ENCODE peak calls at places on chromosomes 11 and 22, in nine cellular contexts. I, F, J, L, P, C, T, A and X are unnamed samples. For H3K9me3 and H3K4me1, the result is how much of the 10 kb centered on the place peaks cover.

GRCh38 chr22:42937164-42937854 is 77.6 kb downstream of the PACSIN2 start:
- DNase-seq in J (no peak), F (peak), C (peak), I (peak), A (peak), T (no peak), L (peak), P (peak), X (peak)

GRCh38 chr11:125902927-125903752 is at the start of gene PUS3:
- DNase-seq in C (peak), F (peak), J (peak), L (peak), A (peak), T (peak), P (peak), I (peak), X (peak)

GRCh38 chr11:46238078-46238966 is 39.1 kb upstream of the CREB3L1 start:
- DNase-seq in J (peak), C (peak), F (peak), T (peak), P (peak), L (peak), A (peak), I (no peak), X (peak)

GRCh38 chr11:69253028-69253427 is 40.9 kb upstream of the MYEOV start:
- DNase-seq in C (no peak), A (peak), P (no peak), I (no peak), T (no peak), L (peak), F (no peak), J (no peak), X (no peak)

GRCh38 chr11:92257536-92257935 is 32.9 kb downstream of the FAT3 start:
- DNase-seq in T (no peak), J (no peak), C (no peak), F (no peak), L (no peak), P (no peak), A (no peak), I (no peak), X (no peak)

GRCh38 chr11:63906585-63906984 is 10.4 kb downstream of the RCOR2 start:
- DNase-seq in J (peak), C (no peak), F (peak), A (peak), L (no peak), P (no peak), T (no peak), I (no peak), X (peak)

GRCh38 chr22:24845036-24845918 is 39.3 kb downstream of the SGSM1 start:
- DNase-seq in T (no peak), C (no peak), P (no peak), J (no peak), A (peak), I (peak), L (peak), F (no peak), X (no peak)

GRCh38 chr11:14380947-14381555 is 22.1 kb upstream of the RRAS2 start:
- DNase-seq in C (peak), T (peak), L (peak), I (no peak), P (peak), A (peak), J (no peak), F (peak), X (peak)

GRCh38 chr22:39622881-39623367 is 52.4 kb downstream of the CACNA1I start:
- DNase-seq in T (peak), A (peak), L (no peak), P (peak), I (no peak), C (peak), J (peak), F (peak), X (peak)

GRCh38 chr11:116731821-116732739 is 40.7 kb downstream of the BUD13 start:
- DNase-seq in J (no peak), I (no peak), F (no peak), A (no peak), T (no peak), L (no peak), P (no peak), C (peak), X (no peak)

GRCh38 chr11:114225662-114226061 is 70.5 kb upstream of the NNMT start:
- DNase-seq in P (no peak), F (no peak), A (no peak), J (no peak), T (no peak), C (no peak), L (no peak), I (no peak), X (no peak)

GRCh38 chr11:125463590-125464265 is 32.3 kb downstream of the FEZ1 start:
- DNase-seq in T (no peak), L (no peak), J (no peak), F (no peak), C (no peak), A (no peak), P (no peak), I (no peak), X (no peak)

GRCh38 chr11:112280268-112281126 is 19.8 kb upstream of the PLET1 start:
- DNase-seq in P (peak), A (peak), T (peak), I (no peak), L (peak), F (peak), C (peak), J (peak), X (peak)

GRCh38 chr11:14320020-14320419 is 39.0 kb downstream of the RRAS2 start:
- DNase-seq in I (no peak), A (no peak), L (no peak), C (no peak), P (no peak), J (no peak), T (no peak), F (peak), X (peak)

DNA sequence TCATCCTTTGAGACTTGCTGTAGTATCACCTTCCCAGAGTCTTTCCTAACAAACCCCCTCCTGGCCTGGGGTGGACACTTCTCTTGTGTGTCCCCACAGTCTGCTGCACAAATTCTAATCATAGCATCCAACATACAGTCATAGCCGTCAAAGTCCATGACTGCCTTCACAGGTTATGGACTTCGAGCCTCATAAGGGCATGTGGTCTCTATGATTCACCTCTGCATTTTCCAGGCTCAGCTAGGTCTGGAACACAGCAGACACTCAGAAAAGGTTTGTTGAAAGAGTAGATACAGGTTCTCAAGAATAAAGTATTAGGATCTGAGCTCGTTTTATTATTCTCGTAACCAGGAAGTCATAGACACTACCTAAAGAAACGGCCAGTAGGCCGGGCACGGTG is 13.2 kb upstream of the SCUBE2 start:
- DNase-seq in P (no peak), A (no peak), C (no peak), J (no peak), I (no peak), T (no peak), L (no peak), F (no peak), X (no peak)
- H3K9me3 ChIP-seq in P (under half), A (under half), C (under half), J (under half), I (under half), T (under half), L (under half), F (under half), X (under half)

GRCh38 chr11:29351301-29351873 is 665.4 kb downstream of the KCNA4 start:
- DNase-seq in C (no peak), J (no peak), T (no peak), I (no peak), A (no peak), P (no peak), L (no peak), F (no peak), X (no peak)

DNA sequence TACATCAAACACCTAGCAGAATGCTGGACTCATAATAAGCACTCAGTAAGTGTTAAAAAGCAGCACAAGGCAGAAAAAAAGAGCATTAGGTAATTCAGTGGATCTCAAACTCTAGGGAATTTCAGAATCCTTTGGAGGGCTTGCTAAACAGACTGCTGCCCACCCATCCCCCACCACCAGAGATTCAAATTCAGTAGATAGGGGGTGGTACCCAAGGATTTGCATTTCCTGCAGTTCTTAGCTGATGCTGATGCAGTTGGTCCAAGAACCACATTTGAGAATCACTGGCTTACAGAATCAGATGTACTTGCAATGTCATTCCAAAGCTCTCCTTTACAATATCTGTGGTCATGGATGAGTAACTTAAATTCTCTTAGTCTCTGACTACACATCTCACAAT is 664.6 kb downstream of the KCNA4 start:
- DNase-seq in F (no peak), P (no peak), J (no peak), L (no peak), T (no peak), C (no peak), A (no peak), I (no peak), X (no peak)
- H3K4me1 ChIP-seq in F (under half), P (under half), J (under half), L (under half), T (under half), C (under half), A (under half), I (under half), X (under half)

GRCh38 chr22:49525366-49525765 is 302.3 kb downstream of the BRD1 start:
- DNase-seq in A (no peak), L (no peak), J (no peak), P (no peak), I (no peak), F (no peak), C (peak), T (no peak), X (no peak)
- H3K9me3 ChIP-seq in A (under half), L (under half), J (under half), P (under half), I (under half), F (under half), C (under half), T (under half), X (under half)

DNA sequence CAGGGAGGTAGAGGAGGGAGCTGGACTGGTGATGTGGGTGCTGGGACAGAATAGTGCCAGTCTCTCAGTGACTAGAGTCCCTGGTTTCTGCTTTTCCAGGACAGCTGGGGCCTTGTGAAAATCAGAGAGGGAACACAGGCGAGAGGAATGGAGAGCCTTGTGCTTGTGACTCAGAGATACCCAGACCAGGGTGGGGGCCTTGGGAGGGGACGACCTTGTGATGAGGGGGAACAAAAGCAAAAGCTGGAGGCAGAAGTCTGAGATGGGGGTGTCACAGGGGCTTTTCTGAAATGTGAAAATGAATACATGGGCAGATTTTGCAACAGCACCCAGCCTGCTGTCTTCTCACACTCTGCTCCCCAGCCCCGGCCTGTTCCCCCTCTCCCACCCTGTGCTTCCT is 3.4 kb upstream of the NR1H3 start:
- DNase-seq in J (no peak), A (peak), P (no peak), I (no peak), C (peak), F (peak), L (peak), T (peak), X (peak)
- H3K4me1 ChIP-seq in J (under half), A (under half), P (under half), I (half or more), C (half or more), F (half or more), L (half or more), T (under half), X (under half)

GRCh38 chr22:48682517-48682916 is 1145.2 kb downstream of the BRD1 start:
- DNase-seq in F (no peak), J (no peak), P (no peak), T (no peak), A (no peak), L (no peak), C (no peak), I (no peak), X (no peak)
- H3K9me3 ChIP-seq in F (under half), J (under half), P (under half), T (under half), A (under half), L (under half), C (under half), I (under half), X (under half)